ENCODE peak calls at places on chromosomes 3 and 15, in four cellular contexts. E is stomach, W is A673, K is AG09309. N is an unnamed sample.

GRCh38 chr15:80607288-80607980 is 87.7 kb upstream of the ABHD17C start:
- DNase-seq in K (no peak), E (no peak), W (no peak), N (no peak)

GRCh38 chr3:64539451-64540196 is 148.2 kb downstream of the ADAMTS9 start:
- DNase-seq in E (no peak), K (peak; percentile 20), W (no peak), N (peak; percentile 93)

GRCh38 chr3:96900600-96900999 is 86.2 kb downstream of the EPHA6 start:
- DNase-seq in E (no peak), K (no peak), W (no peak), N (no peak)

GRCh38 chr15:73996939-73997338 is 2.4 kb downstream of the PML start:
- DNase-seq in W (peak; percentile 66), K (no peak), E (no peak), N (no peak)

GRCh38 chr3:13579089-13579488 is 30.2 kb downstream of the FBLN2 start:
- DNase-seq in E (no peak), K (peak; percentile 86), W (no peak), N (peak; percentile 49)

GRCh38 chr3:67653425-67654098 is 850 bp downstream of the SUCLG2 start:
- DNase-seq in E (no peak), W (peak; percentile 25), K (no peak), N (no peak)

GRCh38 chr15:65377105-65377975 is 462 bp downstream of the IGDCC3 start:
- DNase-seq in W (no peak), K (no peak), E (no peak), N (no peak)

GRCh38 chr3:78116874-78117273 is 1077.0 kb downstream of the ROBO2 start:
- DNase-seq in W (no peak), K (peak; percentile 44), E (no peak), N (no peak)

GRCh38 chr3:30471076-30471475 is 135.3 kb upstream of the TGFBR2 start:
- DNase-seq in E (no peak), W (no peak), K (no peak), N (no peak)

GRCh38 chr3:99542771-99543518 is 95.4 kb upstream of the COL8A1 start:
- DNase-seq in W (no peak), K (no peak), E (no peak), N (no peak)

GRCh38 chr3:36944012-36944640 is 728 bp downstream of the TRANK1 start:
- DNase-seq in W (peak; percentile 71), K (no peak), E (peak; percentile 57), N (no peak)

GRCh38 chr3:190988102-190988501 is 125.6 kb upstream of the GMNC start:
- DNase-seq in W (no peak), K (no peak), E (no peak), N (no peak)

GRCh38 chr3:14884665-14885064 is 62.7 kb upstream of the NR2C2 start:
- DNase-seq in K (no peak), W (no peak), E (no peak), N (no peak)

GRCh38 chr3:100210777-100211145 is 50.0 kb upstream of the TBC1D23 start:
- DNase-seq in K (peak; percentile 76), W (peak; percentile 78), E (no peak), N (peak; percentile 92)

GRCh38 chr15:34984884-34985630 is 3.0 kb downstream of the ZNF770 start:
- DNase-seq in E (no peak), W (no peak), K (no peak), N (no peak)

GRCh38 chr3:47250309-47251060 is 32.1 kb downstream of the KIF9 start:
- DNase-seq in K (no peak), E (peak; percentile 49), W (peak; percentile 6), N (no peak)

GRCh38 chr15:57377478-57377847 is 1.2 kb downstream of the CGNL1 start:
- DNase-seq in E (no peak), W (no peak), K (no peak), N (no peak)

GRCh38 chr3:126081618-126082333 is 2.1 kb downstream of the SLC41A3 start:
- DNase-seq in W (peak; percentile 73), E (peak; percentile 38), K (no peak), N (no peak)

GRCh38 chr15:49037546-49037940 is 8.7 kb downstream of the SECISBP2L start:
- DNase-seq in K (no peak), E (no peak), W (peak; percentile 51), N (no peak)

GRCh38 chr3:105867690-105868449 is 942 bp downstream of the CBLB start:
- DNase-seq in W (peak; percentile 6), E (no peak), K (no peak), N (no peak)

GRCh38 chr3:98680723-98681122 is 82.4 kb upstream of the ST3GAL6 start:
- DNase-seq in K (no peak), W (no peak), E (no peak), N (no peak)

GRCh38 chr3:9747267-9747666 is 2.5 kb upstream of the OGG1 start:
- DNase-seq in W (no peak), K (no peak), E (no peak), N (no peak)

GRCh38 chr3:58383904-58384303 is 49.7 kb downstream of the PDHB start:
- DNase-seq in K (peak; percentile 99), E (no peak), W (peak; percentile 6), N (peak; percentile 97)

GRCh38 chr3:51621091-51621892 is 49.8 kb upstream of the TEX264 start:
- DNase-seq in W (no peak), E (no peak), K (no peak), N (no peak)

GRCh38 chr3:187943677-187944390 is 198.6 kb upstream of the BCL6 start:
- DNase-seq in W (no peak), E (no peak), K (no peak), N (no peak)

GRCh38 chr3:151144756-151145155 is 58.3 kb downstream of the GPR171 start:
- DNase-seq in E (no peak), W (no peak), K (no peak), N (no peak)

GRCh38 chr3:186109897-186110803 is 1.3 kb upstream of the ETV5 start:
- DNase-seq in K (no peak), E (peak; percentile 34), W (peak; percentile 56), N (no peak)

GRCh38 chr3:66195347-66195783 is 25.4 kb upstream of the SLC25A26 start:
- DNase-seq in E (peak; percentile 66), W (peak; percentile 90), K (peak; percentile 8), N (peak; percentile 18)

GRCh38 chr3:53938645-53939044 is 47.0 kb upstream of the SELENOK start:
- DNase-seq in K (no peak), E (peak; percentile 43), W (peak; percentile 56), N (peak; percentile 22)

DNA sequence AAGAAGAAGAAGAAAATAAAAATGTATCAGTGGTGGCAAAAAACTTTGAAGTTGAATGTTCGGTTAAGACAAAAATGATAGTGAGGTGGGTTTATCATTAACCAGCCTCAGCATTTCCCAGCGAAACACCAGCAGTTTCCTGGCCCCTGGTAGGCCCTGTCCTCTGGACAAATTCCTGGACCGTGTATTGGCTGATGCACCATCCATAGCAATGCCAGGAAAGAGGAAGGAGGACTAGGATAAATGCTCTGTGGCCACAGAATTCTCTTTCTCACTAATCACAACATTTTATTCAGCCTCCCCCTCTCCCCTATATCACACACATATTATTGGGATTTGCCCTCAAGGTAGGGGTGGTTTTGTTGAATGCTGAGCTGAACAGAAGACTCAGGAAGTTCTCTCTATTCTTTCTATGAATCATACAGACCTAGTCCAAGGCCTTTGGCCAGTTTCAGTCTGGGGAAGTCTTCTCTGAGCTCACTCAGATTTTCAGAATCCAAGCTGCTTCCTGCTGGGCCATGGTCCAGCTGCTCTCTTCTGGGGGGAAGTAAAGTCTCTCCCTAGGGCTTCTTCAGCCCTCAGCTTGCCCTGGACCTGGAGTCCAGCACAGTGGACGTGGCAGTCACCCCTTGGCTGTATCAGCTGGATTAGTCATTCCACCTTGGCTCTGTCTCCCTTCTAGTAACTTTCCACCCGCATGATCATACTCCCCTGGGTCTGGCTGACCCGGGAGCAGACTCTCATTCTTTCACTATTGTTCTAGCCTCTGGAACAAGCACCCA is 27.6 kb downstream of the SLC28A1 start:
- DNase-seq in E (peak; percentile 83), K (peak; percentile 97), W (no peak), N (peak; percentile 90)
- TF ChIP-seq CTCF in E (no peak), K (no peak), W (no peak), N (no peak)

GRCh38 chr3:155984791-155985417 is 114.5 kb downstream of the GMPS start:
- DNase-seq in W (no peak), E (no peak), K (no peak), N (no peak)

GRCh38 chr3:155981669-155982068 is 111.2 kb downstream of the GMPS start:
- DNase-seq in K (no peak), W (no peak), E (no peak), N (no peak)

GRCh38 chr3:155989536-155989935 is 119.1 kb downstream of the GMPS start:
- DNase-seq in E (no peak), W (no peak), K (no peak), N (no peak)

GRCh38 chr3:155979746-155980145 is 109.3 kb downstream of the GMPS start:
- DNase-seq in E (no peak), K (no peak), W (no peak), N (no peak)

DNA sequence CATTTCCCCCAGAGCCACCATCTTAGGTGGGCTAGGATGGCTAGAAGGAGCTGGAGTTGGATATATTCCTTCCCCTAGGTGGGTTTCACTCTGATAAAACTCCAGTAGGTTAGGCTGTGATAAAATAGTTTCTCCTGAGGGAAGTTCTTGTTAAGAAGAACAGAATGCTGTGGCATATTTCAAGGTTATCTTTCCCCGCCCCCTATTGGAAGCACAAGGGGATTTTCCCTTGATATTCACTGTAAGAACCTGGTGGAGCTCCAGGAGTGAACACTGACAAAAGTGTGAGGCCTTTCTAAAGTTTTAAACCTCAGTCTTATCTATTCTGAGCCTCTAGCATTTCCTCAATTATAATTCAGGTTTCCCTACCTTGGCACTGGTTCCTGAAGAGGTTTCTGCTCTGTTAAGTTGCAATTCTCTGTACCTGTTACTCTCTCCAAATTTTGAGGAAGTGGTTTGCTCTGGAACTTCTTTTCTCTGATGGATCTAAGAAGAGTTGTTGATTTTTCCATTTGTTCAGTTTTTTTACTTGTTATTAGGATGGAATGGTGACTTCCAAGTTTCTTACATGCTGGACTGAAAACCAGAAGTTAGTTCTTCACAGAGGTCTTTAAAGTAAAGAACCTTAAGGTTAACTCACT is 113.5 kb downstream of the GMPS start:
- DNase-seq in K (no peak), W (no peak), E (no peak), N (no peak)
- TF ChIP-seq CTCF in K (no peak), W (no peak), E (no peak), N (no peak)

DNA sequence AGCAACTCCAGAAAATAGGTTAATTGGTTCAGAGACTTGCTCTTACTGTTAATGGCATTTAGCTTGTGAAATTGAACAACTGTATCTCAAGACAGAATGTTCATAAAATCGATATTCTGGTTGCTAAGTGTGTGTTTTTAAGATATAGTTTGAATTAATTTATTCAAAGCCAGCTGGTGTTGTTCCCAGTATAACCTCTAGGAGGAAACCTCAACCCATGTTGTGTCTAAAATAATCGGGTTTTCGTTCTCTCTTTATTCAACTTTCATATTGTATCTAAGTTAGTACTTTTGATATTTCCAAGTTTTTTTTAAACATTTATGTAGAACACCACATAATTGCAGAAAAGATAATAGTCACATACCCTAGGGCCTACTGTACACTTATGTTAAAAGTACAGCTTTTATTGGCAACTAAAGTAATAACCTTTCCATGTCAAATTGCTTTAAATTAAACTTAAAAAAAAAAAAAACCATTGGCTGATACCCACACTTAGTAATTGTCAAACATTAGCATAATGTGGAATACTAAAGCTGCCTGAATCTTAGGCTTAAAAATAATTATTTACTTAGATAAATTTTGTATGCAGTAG is 90.9 kb downstream of the SAMMSON start:
- DNase-seq in W (peak; percentile 12), K (no peak), E (no peak), N (no peak)
- TF ChIP-seq CTCF in W (peak; percentile 55), K (peak; percentile 49), E (no peak), N (peak; percentile 48)

DNA sequence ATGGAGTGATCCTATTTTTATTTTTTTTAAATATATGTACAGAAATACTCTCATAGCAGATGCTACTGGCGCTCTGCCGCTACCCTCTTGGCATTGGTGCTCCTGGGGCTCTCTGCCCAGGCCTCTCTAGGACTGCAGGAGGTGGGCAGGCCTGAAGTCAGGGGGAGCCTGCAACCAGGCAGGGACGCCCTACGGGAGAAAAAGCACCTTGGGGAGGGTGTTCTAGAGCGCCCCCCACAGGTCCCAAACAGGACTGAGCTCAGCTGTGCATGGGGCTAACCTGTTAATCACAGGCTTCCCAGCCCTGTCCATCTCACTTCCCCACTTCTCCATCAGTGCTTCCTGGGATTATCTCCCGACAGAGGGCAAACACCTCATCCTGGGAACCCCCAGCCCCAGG is 192.5 kb downstream of the SHQ1 start:
- DNase-seq in K (no peak), E (no peak), W (no peak), N (no peak)
- TF ChIP-seq CTCF in K (no peak), E (no peak), W (peak; percentile 26), N (no peak)

N was measured in AG09319.